ENCODE peak calls at places on chromosomes 16 and 17, in ten cellular contexts. V is PC-3; S is stomach; P is body of pancreas; C is tibial nerve; I is CD4-positive, alpha-beta T cell; E is uterus; J is RWPE1; H is SK-N-SH; T is GM23338. B is an unnamed sample.
A peak's percentile ranks its signal among the peaks of the same experiment; 100 is the strongest.

GRCh38 chr17:39820987-39821386 is 43.1 kb downstream of the IKZF3 start:
- DNase-seq in T (no peak), V (no peak), H (no peak), E (no peak), J (no peak), P (no peak), S (no peak), C (no peak), I (no peak), B (no peak)

GRCh38 chr17:61245706-61246135 is 153.9 kb upstream of the TBX2 start:
- DNase-seq in T (peak; percentile 83), H (no peak), J (no peak), P (no peak), E (no peak), C (no peak), V (no peak), I (no peak), S (no peak), B (no peak)

GRCh38 chr17:70906808-70907207 is 737.5 kb downstream of the KCNJ2 start:
- DNase-seq in T (peak; percentile 12), H (peak; percentile 64), S (no peak), E (no peak), P (no peak), J (no peak), I (no peak), C (no peak), V (no peak), B (no peak)

GRCh38 chr17:732788-733720 is 658 bp downstream of the TLCD3A start:
- DNase-seq in E (no peak), T (peak; percentile 71), C (no peak), S (peak; percentile 61), V (peak; percentile 43), I (no peak), J (no peak), P (peak; percentile 63), H (peak; percentile 82), B (no peak)

GRCh38 chr16:19555938-19556778 is 655 bp downstream of the VPS35L start:
- DNase-seq in S (no peak), P (no peak), J (no peak), E (peak; percentile 19), I (no peak), C (no peak), T (peak; percentile 94), V (peak; percentile 6), H (peak; percentile 39), B (no peak)

GRCh38 chr16:59886021-59886420 is 1151.9 kb upstream of the GOT2 start:
- DNase-seq in P (peak; percentile 25), C (peak; percentile 50), I (no peak), T (no peak), V (peak; percentile 46), S (no peak), E (peak; percentile 22), H (no peak), J (no peak), B (no peak)

GRCh38 chr16:79286646-79287423 is 313.7 kb downstream of the MAF start:
- DNase-seq in P (peak; percentile 82), I (no peak), T (peak; percentile 42), H (no peak), C (peak; percentile 23), E (no peak), V (no peak), S (peak; percentile 49), J (no peak), B (no peak)

GRCh38 chr17:6910987-6911603 is 79.6 kb upstream of the TEKT1 start:
- DNase-seq in T (peak; percentile 82), E (no peak), S (no peak), J (peak; percentile 49), P (no peak), C (no peak), V (peak; percentile 64), H (peak; percentile 41), I (no peak), B (no peak)

GRCh38 chr17:67629963-67630320 is 87.8 kb upstream of the NOL11 start:
- DNase-seq in H (peak; percentile 59), C (no peak), S (no peak), I (no peak), E (no peak), J (peak; percentile 31), P (peak; percentile 26), T (peak; percentile 64), V (peak; percentile 80), B (no peak)

GRCh38 chr17:73478768-73479424 is 165.3 kb downstream of the SDK2 start:
- DNase-seq in I (no peak), C (no peak), H (no peak), J (no peak), E (no peak), S (no peak), V (peak; percentile 9), T (peak; percentile 66), P (no peak), B (no peak)
- TF ChIP-seq CTCF in I (no peak), C (no peak), H (no peak), J (no peak), E (no peak), S (no peak), V (peak; percentile 56), T (peak; percentile 60), P (no peak), B (no peak)

GRCh38 chr17:50627782-50628601 is 6.7 kb upstream of the ABCC3 start:
- DNase-seq in E (no peak), P (peak; percentile 51), H (peak; percentile 79), T (peak; percentile 41), J (no peak), C (no peak), I (no peak), V (peak; percentile 48), S (peak; percentile 42), B (no peak)

GRCh38 chr17:50630524-50631194 is 4.0 kb upstream of the ABCC3 start:
- DNase-seq in C (no peak), T (peak; percentile 73), S (peak; percentile 92), J (peak; percentile 73), V (peak; percentile 89), E (no peak), H (peak; percentile 89), P (peak; percentile 83), I (peak; percentile 36), B (no peak)

GRCh38 chr17:50631195-50631907 is 3.3 kb upstream of the ABCC3 start:
- DNase-seq in J (no peak), T (no peak), H (peak; percentile 44), E (no peak), C (no peak), P (no peak), S (no peak), V (no peak), I (no peak), B (no peak)

GRCh38 chr17:50631908-50632571 is 2.6 kb upstream of the ABCC3 start:
- DNase-seq in S (no peak), I (no peak), J (no peak), C (no peak), H (peak; percentile 20), P (no peak), V (peak; percentile 73), E (no peak), T (no peak), B (no peak)

GRCh38 chr17:50629902-50630301 is 4.8 kb upstream of the ABCC3 start:
- DNase-seq in H (peak; percentile 11), E (no peak), P (no peak), T (no peak), J (no peak), C (no peak), I (no peak), S (no peak), V (no peak), B (no peak)
- H3K27ac ChIP-seq in H (no peak overlapping the region), E (no peak overlapping the region), P (no peak overlapping the region), T (no peak overlapping the region), J (no peak overlapping the region), C (no peak overlapping the region), I (no peak overlapping the region), S (peak overlapping the region; percentile 60), V (no peak overlapping the region), B (no peak overlapping the region)

GRCh38 chr16:351804-352520 is 561 bp downstream of the AXIN1 start:
- DNase-seq in P (peak; percentile 28), I (no peak), V (no peak), S (no peak), C (no peak), J (no peak), H (no peak), T (peak; percentile 61), E (no peak), B (no peak)

GRCh38 chr16:353404-354285 is 1.1 kb upstream of the AXIN1 start:
- DNase-seq in S (no peak), P (no peak), V (no peak), J (no peak), I (no peak), E (no peak), T (no peak), C (no peak), H (no peak), B (no peak)

GRCh38 chr16:354971-355441 is 2.5 kb upstream of the AXIN1 start:
- DNase-seq in V (no peak), S (no peak), J (no peak), C (no peak), E (no peak), H (no peak), P (no peak), T (no peak), I (no peak), B (no peak)

GRCh38 chr16:354286-354881 is 1.9 kb upstream of the AXIN1 start:
- DNase-seq in J (peak; percentile 69), V (no peak), T (no peak), P (no peak), I (no peak), C (no peak), H (no peak), E (no peak), S (no peak), B (no peak)

DNA sequence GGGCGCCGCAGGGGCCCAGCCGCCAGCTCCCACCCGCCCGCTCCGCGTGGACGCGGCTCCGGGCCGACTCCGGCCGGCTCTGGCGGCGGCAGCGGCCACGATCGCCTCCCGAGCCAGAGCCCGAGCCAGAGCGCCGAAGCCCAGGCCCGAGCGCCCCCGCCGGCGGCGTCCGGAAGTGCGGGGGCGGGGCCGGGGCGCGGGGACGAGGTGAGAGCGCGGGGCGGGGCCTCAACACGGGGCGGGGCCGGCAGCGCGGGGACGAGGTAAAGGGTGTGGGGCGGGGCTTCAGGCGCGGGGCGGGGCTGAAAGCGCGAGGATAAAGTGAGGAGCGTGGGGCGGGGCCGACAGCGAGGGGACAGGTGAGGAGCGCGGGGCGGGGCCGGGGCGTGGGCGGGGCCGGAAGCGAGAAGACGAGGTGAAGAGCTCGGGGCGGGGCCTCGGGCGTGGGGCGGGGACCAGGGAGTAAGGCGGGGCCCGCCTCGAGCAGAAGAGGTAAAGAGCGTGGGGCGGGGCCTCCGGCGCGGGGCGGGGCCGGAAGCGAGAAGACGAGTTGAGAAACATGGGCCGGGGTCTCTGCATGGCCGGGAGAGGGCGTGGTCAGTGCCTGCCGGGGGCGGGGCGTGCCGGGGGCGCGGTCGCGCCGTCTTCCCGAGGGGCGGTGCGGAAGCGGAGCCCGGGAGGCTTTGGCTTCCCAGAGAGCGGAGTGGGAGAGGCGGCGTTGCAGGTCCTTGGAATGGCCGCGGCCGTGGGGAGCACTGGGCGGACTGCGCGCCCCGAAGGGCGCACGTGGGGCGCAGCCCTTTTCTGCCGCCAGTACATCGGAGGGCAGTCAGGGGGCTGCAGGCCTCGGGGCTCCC is at the start of gene AXIN1:
- DNase-seq in P (peak; percentile 100), I (peak; percentile 100), S (peak; percentile 100), H (peak; percentile 97), J (peak; percentile 83), V (peak; percentile 94), E (peak; percentile 100), T (peak; percentile 100), C (peak; percentile 100), B (peak; percentile 61)
- TF ChIP-seq CTCF in P (no peak), I (no peak), S (peak; percentile 40), H (peak; percentile 38), J (peak; percentile 79), V (no peak), E (no peak), T (peak; percentile 22), C (peak; percentile 84), B (peak; percentile 32)

GRCh38 chr16:637081-638018 is 1.2 kb upstream of the METTL26 start:
- DNase-seq in P (peak; percentile 90), S (peak; percentile 92), V (peak; percentile 71), H (peak; percentile 100), J (peak; percentile 99), I (peak; percentile 83), T (peak; percentile 90), C (peak; percentile 89), E (peak; percentile 93), B (peak; percentile 72)
- H3K27ac ChIP-seq in P (peak overlapping the region; percentile 93), S (peak overlapping the region; percentile 90), V (no peak overlapping the region), H (peak overlapping the region; percentile 94), J (peak overlapping the region; percentile 93), I (peak overlapping the region; percentile 82), T (peak overlapping the region; percentile 63), C (peak overlapping the region; percentile 100), E (peak overlapping the region; percentile 98), B (no peak overlapping the region)

B was measured in AG04450.